ENCODE peak calls at places on chromosomes 16 and 17, in four cellular contexts. G is CD4-positive, alpha-beta T cell; F is A549; Y is GM12865. J is an unnamed sample.

GRCh38 chr16:4544483-4544882 is 5.9 kb upstream of the CDIP1 start:
- DNase-seq in G (no peak), F (no peak), Y (no peak), J (no peak)

GRCh38 chr17:66126231-66126630 is 65.7 kb downstream of the CEP112 start:
- DNase-seq in G (no peak), F (no peak), Y (no peak), J (no peak)

GRCh38 chr16:30183961-30184429 is 593 bp downstream of the CORO1A start:
- DNase-seq in G (peak), F (no peak), Y (peak), J (peak)

GRCh38 chr16:14100825-14101224 is 29.7 kb downstream of the MRTFB start:
- DNase-seq in G (no peak), F (no peak), Y (no peak), J (no peak)

GRCh38 chr17:48671697-48672171 is 45.6 kb upstream of the HOXB9 start:
- DNase-seq in G (peak), F (peak), Y (peak), J (peak)

GRCh38 chr16:5069854-5070253 is 1.8 kb upstream of the ALG1 start:
- DNase-seq in G (no peak), F (no peak), Y (no peak), J (no peak)

GRCh38 chr17:41800601-41801373 is 11.0 kb downstream of the P3H4 start:
- DNase-seq in G (no peak), F (peak), Y (peak), J (no peak)

GRCh38 chr16:85639529-85640253 is 26.6 kb downstream of the GSE1 start:
- DNase-seq in G (no peak), F (no peak), Y (no peak), J (no peak)

GRCh38 chr17:63649813-63650212 is 27.6 kb downstream of the MAP3K3 start:
- DNase-seq in G (no peak), F (no peak), Y (no peak), J (no peak)

GRCh38 chr17:75927286-75927922 is 13.4 kb downstream of the FBF1 start:
- DNase-seq in G (no peak), F (peak), Y (peak), J (peak)

GRCh38 chr17:72501404-72502110 is 380.7 kb downstream of the SOX9 start:
- DNase-seq in G (no peak), F (no peak), Y (no peak), J (no peak)

GRCh38 chr17:64148017-64148631 is 18.2 kb upstream of the ERN1 start:
- DNase-seq in G (no peak), F (peak), Y (peak), J (no peak)

GRCh38 chr17:40472733-40473452 is 28.5 kb downstream of the TNS4 start:
- DNase-seq in G (no peak), F (peak), Y (no peak), J (no peak)

GRCh38 chr17:42458497-42459255 is at the start of gene ATP6V0A1:
- DNase-seq in G (peak), F (peak), Y (peak), J (peak)

GRCh38 chr16:67445441-67445912 is 14.6 kb downstream of the HSD11B2 start:
- DNase-seq in G (no peak), F (no peak), Y (no peak), J (no peak)

GRCh38 chr17:3924421-3925350 is 8.4 kb upstream of the P2RX1 start:
- DNase-seq in G (no peak), F (no peak), Y (no peak), J (no peak)

GRCh38 chr16:85146532-85146797 is 34.2 kb upstream of the CIBAR2 start:
- DNase-seq in G (no peak), F (no peak), Y (no peak), J (no peak)

GRCh38 chr16:71185366-71185765 is 45.2 kb downstream of the HYDIN start:
- DNase-seq in G (no peak), F (no peak), Y (no peak), J (no peak)

DNA sequence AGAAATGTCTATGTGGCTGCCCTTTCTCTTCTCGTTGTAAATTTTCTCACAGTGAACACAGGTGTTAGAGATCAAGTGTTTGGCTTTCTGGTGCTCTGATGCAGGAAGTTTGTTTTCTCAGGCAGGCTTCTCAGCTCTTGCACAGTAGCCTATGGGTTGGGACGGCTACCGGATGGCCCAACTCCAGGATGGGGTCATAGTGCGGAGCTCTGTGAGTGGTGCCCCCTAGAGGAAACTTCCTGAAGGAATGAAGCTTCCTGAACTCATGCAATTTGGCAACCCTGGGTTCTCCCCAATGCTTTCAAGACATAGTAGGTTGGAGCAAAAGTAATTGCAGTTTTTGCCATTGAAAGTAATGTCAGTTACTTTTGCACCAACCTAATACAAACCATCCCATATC is 407.5 kb upstream of the HSBP1 start:
- DNase-seq in G (no peak), F (no peak), Y (no peak), J (no peak)
- TF ChIP-seq CTCF in G (no peak), F (no peak), Y (no peak), J (no peak)

GRCh38 chr17:81345211-81346089 is 49.8 kb upstream of the BAHCC1 start:
- DNase-seq in G (no peak), F (peak), Y (peak), J (peak)
- TF ChIP-seq CTCF in G (no peak), F (peak), Y (peak), J (no peak)

GRCh38 chr17:17844500-17844899 is 7.7 kb upstream of the SREBF1 start:
- DNase-seq in G (no peak), F (no peak), Y (no peak), J (no peak)
- TF ChIP-seq CTCF in G (no peak), F (no peak), Y (no peak), J (no peak)

GRCh38 chr16:20997147-20997546 is 96.6 kb downstream of the LYRM1 start:
- DNase-seq in G (no peak), F (no peak), Y (no peak), J (no peak)

GRCh38 chr16:21005008-21005407 is 104.4 kb downstream of the LYRM1 start:
- DNase-seq in G (no peak), F (no peak), Y (no peak), J (no peak)

GRCh38 chr16:20995711-20996110 is 95.1 kb downstream of the LYRM1 start:
- DNase-seq in G (no peak), F (no peak), Y (no peak), J (no peak)

GRCh38 chr16:21001262-21001661 is 100.7 kb downstream of the LYRM1 start:
- DNase-seq in G (no peak), F (peak), Y (peak), J (peak)
- TF ChIP-seq CTCF in G (no peak), F (peak), Y (peak), J (peak)

GRCh38 chr17:38512473-38513058 is 84.3 kb downstream of the ARHGAP23 start:
- DNase-seq in G (no peak), F (no peak), Y (no peak), J (no peak)

GRCh38 chr17:38509008-38509771 is 80.9 kb downstream of the ARHGAP23 start:
- DNase-seq in G (peak), F (peak), Y (peak), J (peak)

GRCh38 chr17:38511126-38512108 is 83.2 kb downstream of the ARHGAP23 start:
- DNase-seq in G (no peak), F (no peak), Y (no peak), J (no peak)

GRCh38 chr17:38509772-38510423 is 81.6 kb downstream of the ARHGAP23 start:
- DNase-seq in G (no peak), F (no peak), Y (no peak), J (peak)

DNA sequence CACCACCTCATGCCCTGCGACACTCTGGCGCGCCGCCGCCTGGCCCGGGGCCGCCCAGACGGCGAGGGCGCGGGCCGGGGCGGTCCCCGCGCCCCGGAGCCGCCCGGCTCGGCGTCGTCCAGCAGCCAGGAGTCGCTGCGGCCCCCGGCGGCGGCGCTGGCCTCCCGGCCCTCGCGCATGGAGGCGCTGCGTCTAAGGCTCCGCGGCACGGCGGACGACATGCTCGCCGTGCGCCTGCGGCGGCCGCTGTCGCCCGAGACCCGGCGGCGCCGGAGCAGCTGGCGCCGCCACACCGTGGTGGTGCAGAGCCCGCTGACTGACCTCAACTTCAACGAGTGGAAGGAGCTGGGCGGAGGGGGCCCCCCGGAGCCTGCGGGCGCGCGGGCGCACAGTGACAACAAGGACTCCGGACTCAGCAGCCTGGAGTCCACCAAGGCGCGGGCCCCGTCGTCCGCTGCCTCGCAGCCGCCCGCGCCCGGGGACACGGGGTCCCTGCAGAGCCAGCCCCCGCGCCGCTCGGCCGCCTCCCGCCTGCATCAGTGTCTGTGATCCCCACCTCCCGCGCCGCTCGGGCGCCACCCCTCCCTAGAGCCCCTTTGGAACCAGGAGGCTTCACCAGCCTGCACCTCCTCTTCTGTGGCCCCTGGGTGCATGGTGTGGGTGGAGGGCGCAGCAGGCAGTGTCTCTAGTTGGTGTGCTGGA is 82.3 kb downstream of the ARHGAP23 start:
- DNase-seq in G (no peak), F (no peak), Y (no peak), J (peak)
- TF ChIP-seq CTCF in G (no peak), F (no peak), Y (no peak), J (no peak)